ENCODE peak calls at places on chromosome 16, in four cellular contexts. O is mesenchymal stem cell, D is IMR-90, K is H1. R is an unnamed sample.
A peak's percentile ranks its signal among the peaks of the same experiment; 100 is the strongest.

GRCh38 chr16:84603115-84603816 is 14.6 kb downstream of the COTL1 start:
- DNase-seq in K (no peak), D (peak; percentile 99), O (peak; percentile 99), R (no peak)

GRCh38 chr16:85413713-85414663 is 199.1 kb upstream of the GSE1 start:
- DNase-seq in K (no peak), O (no peak), D (no peak), R (no peak)

GRCh38 chr16:30113711-30114333 is 485 bp upstream of the GDPD3 start:
- DNase-seq in O (no peak), D (peak; percentile 20), K (no peak), R (no peak)

GRCh38 chr16:8631818-8632217 is 10.3 kb downstream of the METTL22 start:
- DNase-seq in D (no peak), K (no peak), O (no peak), R (no peak)

GRCh38 chr16:66164581-66164980 is 201.9 kb upstream of the CDH5 start:
- DNase-seq in K (no peak), D (no peak), O (no peak), R (no peak)

GRCh38 chr16:15613676-15614075 is 29.3 kb downstream of the MARF1 start:
- DNase-seq in O (no peak), K (no peak), D (no peak), R (peak; percentile 83)

GRCh38 chr16:86740298-86740697 is 161.9 kb downstream of the FOXL1 start:
- DNase-seq in K (no peak), O (no peak), D (no peak), R (no peak)

GRCh38 chr16:66618588-66618987 is 14.1 kb downstream of the CMTM3 start:
- DNase-seq in K (no peak), O (peak; percentile 93), D (peak; percentile 98), R (no peak)

GRCh38 chr16:21150375-21151001 is at the start of gene DNAH3:
- DNase-seq in D (no peak), K (no peak), O (no peak), R (no peak)

GRCh38 chr16:87107221-87107620 is 210.0 kb downstream of the C16orf95 start:
- DNase-seq in O (no peak), K (no peak), D (no peak), R (no peak)

GRCh38 chr16:89909777-89910716 is 8.6 kb upstream of the MC1R start:
- DNase-seq in O (peak; percentile 74), K (no peak), D (peak; percentile 64), R (peak; percentile 81)

GRCh38 chr16:53219795-53220194 is 165.0 kb downstream of the CHD9 start:
- DNase-seq in K (no peak), O (peak; percentile 45), D (peak; percentile 69), R (no peak)

GRCh38 chr16:48537275-48537674 is 72.7 kb downstream of the N4BP1 start:
- DNase-seq in O (no peak), D (no peak), K (no peak), R (no peak)

GRCh38 chr16:1059310-1059709 is 13.2 kb upstream of the SSTR5 start:
- DNase-seq in O (no peak), D (no peak), K (no peak), R (no peak)

GRCh38 chr16:1061769-1062505 is 10.6 kb upstream of the SSTR5 start:
- DNase-seq in D (no peak), O (no peak), K (no peak), R (no peak)

GRCh38 chr16:1058216-1058615 is 14.3 kb upstream of the SSTR5 start:
- DNase-seq in K (no peak), D (no peak), O (no peak), R (no peak)

GRCh38 chr16:1062895-1063294 is 9.7 kb upstream of the SSTR5 start:
- DNase-seq in K (no peak), D (no peak), O (no peak), R (no peak)

DNA sequence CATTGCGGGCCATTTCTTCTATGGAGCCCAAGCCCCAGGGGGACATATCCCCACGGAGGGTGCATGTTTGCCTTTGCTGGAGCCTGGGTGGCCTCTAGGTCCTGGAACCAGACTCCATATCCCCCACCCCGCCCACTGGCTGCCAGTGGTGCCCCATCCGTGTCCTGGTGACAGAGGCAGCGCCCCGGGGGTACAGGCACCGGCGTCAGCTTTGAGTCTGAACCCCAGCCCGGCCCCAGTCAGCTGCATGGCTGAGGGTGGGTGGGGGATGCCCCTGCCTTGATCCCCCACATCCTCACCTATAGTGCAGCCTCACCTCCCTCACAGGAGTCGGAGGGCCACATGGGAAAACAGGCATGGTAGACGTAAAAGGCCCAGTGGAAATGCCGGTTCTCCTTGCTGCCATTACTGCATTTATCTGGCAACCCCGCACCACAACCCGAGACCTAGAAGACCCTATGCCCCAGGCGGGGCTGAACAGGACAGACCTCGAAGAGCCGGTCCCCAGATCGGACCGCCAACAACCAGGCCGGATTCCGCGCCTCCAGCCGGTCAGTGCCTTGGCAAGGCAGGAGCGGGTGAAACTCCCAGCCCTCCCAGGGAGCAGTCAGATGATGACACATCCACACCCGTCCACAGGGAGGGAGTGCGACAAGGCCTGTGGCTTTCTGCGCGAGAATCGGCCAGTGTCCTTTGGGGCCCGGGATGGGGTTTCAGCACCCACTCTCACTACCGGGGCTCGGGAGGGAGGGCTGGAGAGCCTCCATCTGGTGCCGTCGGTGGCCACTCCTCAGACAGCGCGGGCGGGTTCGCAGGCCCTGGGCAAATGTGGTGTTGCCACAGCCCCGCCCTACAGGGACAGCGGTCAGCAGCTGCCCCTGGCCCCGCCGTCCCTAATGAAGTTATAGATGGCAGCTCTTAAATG is 11.9 kb upstream of the SSTR5 start:
- DNase-seq in O (no peak), D (no peak), K (no peak), R (no peak)
- H3K18ac ChIP-seq in O (no peak overlapping the region), D (no peak overlapping the region), K (no peak overlapping the region), R (no peak overlapping the region)

DNA sequence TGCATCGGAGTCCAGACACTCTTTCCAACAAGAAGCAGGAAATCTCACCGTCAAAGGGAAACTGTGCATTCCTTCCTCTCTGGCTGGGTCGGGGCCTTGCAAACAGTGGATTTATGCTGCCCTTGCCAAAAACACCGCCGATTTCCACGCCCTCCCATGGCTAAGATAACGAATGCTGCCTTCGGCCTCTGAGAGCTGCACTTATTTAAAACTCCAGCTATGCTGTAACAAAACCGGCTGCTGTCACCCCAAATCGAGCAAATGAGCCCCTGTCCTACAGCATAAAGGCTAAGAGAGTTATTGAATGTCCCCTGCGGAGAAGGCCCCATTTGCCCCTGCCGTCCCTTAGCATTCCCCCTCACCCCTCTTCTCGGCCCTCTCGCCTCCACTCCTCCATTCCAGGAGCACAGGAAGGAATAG is 275.5 kb upstream of the IRX5 start:
- DNase-seq in O (no peak), D (no peak), K (no peak), R (peak; percentile 39)
- H3K18ac ChIP-seq in O (no peak overlapping the region), D (no peak overlapping the region), K (no peak overlapping the region), R (no peak overlapping the region)

DNA sequence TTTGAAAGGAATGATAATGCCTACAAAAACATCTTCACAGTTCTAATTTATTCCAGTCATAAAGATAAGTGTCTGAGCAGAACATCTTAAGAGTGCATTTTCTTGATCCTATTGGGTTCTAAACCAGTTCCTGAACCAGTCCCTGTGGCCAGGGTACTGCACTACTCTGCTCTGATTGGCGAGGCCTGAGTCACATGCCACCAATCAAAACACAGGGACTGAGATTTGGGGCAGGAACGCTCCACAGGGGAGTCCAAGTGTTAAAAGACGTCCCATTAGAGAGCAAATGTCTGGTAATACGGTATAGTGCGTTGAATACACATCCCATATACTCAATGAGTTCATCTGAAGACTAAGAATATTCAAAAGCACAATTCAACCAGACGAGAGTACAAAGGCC is 3.0 kb upstream of the NUP93 start:
- DNase-seq in K (no peak), O (no peak), D (no peak), R (no peak)
- H3K18ac ChIP-seq in K (no peak overlapping the region), O (no peak overlapping the region), D (no peak overlapping the region), R (no peak overlapping the region)

DNA sequence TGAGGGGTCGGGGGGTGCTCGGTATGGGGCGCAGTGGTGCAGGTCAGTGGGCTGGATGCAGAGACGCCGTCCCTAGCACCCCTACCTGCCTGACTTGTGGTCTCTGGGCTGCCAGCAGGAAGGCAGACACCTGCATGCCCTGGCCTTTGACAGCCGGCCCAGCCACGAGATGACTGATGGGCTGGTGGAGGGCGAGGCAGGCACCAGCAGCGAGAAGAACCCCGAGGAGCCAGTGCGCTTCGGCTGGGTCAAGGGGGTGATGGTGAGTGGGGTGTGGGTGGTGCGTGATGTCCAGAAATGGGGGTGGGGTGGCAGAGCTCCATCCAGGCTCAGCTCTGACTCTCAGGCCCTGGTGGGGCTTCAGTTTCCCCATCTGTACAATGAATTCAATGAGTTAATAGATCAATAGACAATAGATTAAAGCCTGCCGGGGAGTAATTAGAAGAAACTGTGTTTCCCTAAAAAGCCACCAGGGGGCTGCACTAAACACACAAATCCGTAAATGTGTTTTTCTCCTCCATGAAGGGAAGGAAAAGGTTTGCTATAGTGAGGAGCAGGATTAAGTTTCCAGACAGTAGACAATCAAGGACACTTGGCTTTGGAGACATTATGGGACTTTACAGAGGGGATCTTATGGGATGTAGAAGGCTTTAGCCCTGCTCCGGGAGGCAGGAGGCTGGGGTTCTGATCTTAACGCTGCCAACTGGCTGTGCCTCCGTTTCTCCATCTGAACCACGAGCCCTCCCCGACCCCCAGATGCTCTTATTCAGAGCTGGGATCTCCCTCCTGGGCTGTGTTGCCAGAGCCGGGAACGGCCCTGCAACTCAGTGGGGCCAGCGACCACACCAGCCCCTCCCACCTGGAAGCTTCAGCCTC is 2.2 kb downstream of the SLC12A3 start:
- DNase-seq in D (peak; percentile 67), O (peak; percentile 64), K (no peak), R (peak; percentile 60)
- H3K18ac ChIP-seq in D (no peak overlapping the region), O (no peak overlapping the region), K (no peak overlapping the region), R (no peak overlapping the region)

GRCh38 chr16:3029499-3030127 is 5.8 kb downstream of the THOC6 start:
- DNase-seq in D (peak; percentile 31), O (no peak), K (no peak), R (no peak)

GRCh38 chr16:3028716-3029319 is 5.0 kb downstream of the THOC6 start:
- DNase-seq in D (no peak), O (no peak), K (no peak), R (no peak)

GRCh38 chr16:3032624-3033023 is 4.1 kb downstream of the BICDL2 start:
- DNase-seq in O (no peak), D (no peak), K (no peak), R (no peak)

GRCh38 chr16:3030128-3030871 is 6.4 kb downstream of the BICDL2 start:
- DNase-seq in K (no peak), O (no peak), D (no peak), R (no peak)

GRCh38 chr16:3030872-3031212 is 5.9 kb downstream of the BICDL2 start:
- DNase-seq in K (no peak), D (no peak), O (no peak), R (no peak)
- H3K18ac ChIP-seq in K (no peak overlapping the region), D (no peak overlapping the region), O (no peak overlapping the region), R (no peak overlapping the region)

GRCh38 chr16:56988948-56989945 is at the start of gene NLRC5:
- DNase-seq in D (peak; percentile 78), K (no peak), O (peak; percentile 92), R (peak; percentile 69)
- H3K18ac ChIP-seq in D (peak within 1 kb of the TSS; percentile 64), K (no peak within 1 kb of the TSS), O (peak within 1 kb of the TSS; percentile 99), R (no peak within 1 kb of the TSS)

DNA sequence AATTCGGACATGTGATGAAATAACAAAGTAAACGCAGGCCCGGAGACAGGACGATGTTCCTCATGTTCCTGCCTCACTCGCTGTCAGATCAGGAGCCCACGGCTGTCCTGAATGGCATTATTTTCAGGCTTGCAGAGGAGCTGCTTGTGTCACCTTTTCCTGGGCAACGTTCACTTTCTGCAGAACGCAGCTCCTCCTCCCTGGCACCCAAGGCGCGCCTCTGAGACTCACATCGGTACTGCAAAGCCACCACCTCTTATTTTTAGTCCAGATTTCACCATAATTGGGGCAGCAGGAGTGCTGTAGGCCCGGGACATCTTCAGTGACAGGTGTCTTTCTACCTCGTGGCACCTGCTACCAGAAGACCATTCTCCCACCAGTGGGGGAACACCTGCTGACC is 8.0 kb upstream of the C16orf96 start:
- DNase-seq in D (no peak), O (no peak), K (no peak), R (no peak)
- H3K18ac ChIP-seq in D (no peak overlapping the region), O (no peak overlapping the region), K (no peak overlapping the region), R (no peak overlapping the region)